ENCODE peak calls at places on chromosomes 12 and 14, in eight cellular contexts. Y, I, G, A, Z, M, F and P are unnamed samples.

GRCh38 chr14:88986146-88986841 is 161.8 kb downstream of the TTC8 start:
- DNase-seq in Y (no peak), I (peak), G (no peak), A (no peak), Z (no peak), M (no peak), F (no peak), P (no peak)

GRCh38 chr12:96327889-96328288 is 72.3 kb downstream of the CDK17 start:
- DNase-seq in Y (no peak), I (no peak), G (no peak), A (no peak), Z (no peak), M (no peak), F (no peak), P (no peak)

GRCh38 chr14:96145116-96145864 is 59.3 kb upstream of the BDKRB2 start:
- DNase-seq in Y (no peak), I (no peak), G (no peak), A (no peak), Z (no peak), M (peak), F (no peak), P (no peak)

GRCh38 chr14:70886421-70887206 is 20.6 kb upstream of the PCNX1 start:
- DNase-seq in Y (no peak), I (peak), G (no peak), A (no peak), Z (no peak), M (no peak), F (no peak), P (no peak)

GRCh38 chr14:33477752-33478151 is 473.1 kb downstream of the EGLN3 start:
- DNase-seq in Y (no peak), I (no peak), G (no peak), A (no peak), Z (no peak), M (no peak), F (no peak), P (no peak)

GRCh38 chr12:2548095-2548494 is 246.7 kb upstream of the FKBP4 start:
- DNase-seq in Y (no peak), I (no peak), G (no peak), A (peak), Z (no peak), M (no peak), F (no peak), P (no peak)

GRCh38 chr12:85803923-85804322 is 32.3 kb downstream of the RASSF9 start:
- DNase-seq in Y (no peak), I (no peak), G (no peak), A (no peak), Z (no peak), M (no peak), F (no peak), P (no peak)

GRCh38 chr12:32166510-32166909 is 59.9 kb downstream of the BICD1 start:
- DNase-seq in Y (no peak), I (no peak), G (no peak), A (no peak), Z (no peak), M (no peak), F (no peak), P (no peak)

GRCh38 chr14:67440513-67440912 is 28.5 kb upstream of the PLEK2 start:
- DNase-seq in Y (peak), I (no peak), G (no peak), A (no peak), Z (no peak), M (no peak), F (no peak), P (no peak)

GRCh38 chr14:38000340-38000739 is 207.4 kb upstream of the SSTR1 start:
- DNase-seq in Y (no peak), I (no peak), G (no peak), A (no peak), Z (no peak), M (no peak), F (no peak), P (no peak)

GRCh38 chr12:128509170-128509569 is 242.2 kb downstream of the TMEM132C start:
- DNase-seq in Y (no peak), I (no peak), G (no peak), A (no peak), Z (no peak), M (no peak), F (no peak), P (no peak)

GRCh38 chr12:83074495-83074894 is 387.8 kb downstream of the TMTC2 start:
- DNase-seq in Y (no peak), I (no peak), G (no peak), A (no peak), Z (no peak), M (no peak), F (no peak), P (no peak)

GRCh38 chr14:30921305-30921704 is 46.9 kb downstream of the COCH start:
- DNase-seq in Y (no peak), I (no peak), G (no peak), A (no peak), Z (no peak), M (no peak), F (no peak), P (no peak)

GRCh38 chr12:57101892-57102695 is 9.1 kb downstream of the STAT6 start:
- DNase-seq in Y (peak), I (no peak), G (no peak), A (no peak), Z (no peak), M (no peak), F (no peak), P (no peak)

GRCh38 chr12:53867216-53868012 is 71.2 kb upstream of the HOXC13 start:
- DNase-seq in Y (no peak), I (no peak), G (no peak), A (no peak), Z (no peak), M (no peak), F (peak), P (no peak)

GRCh38 chr12:6200266-6201198 is at the start of gene CD9:
- DNase-seq in Y (peak), I (peak), G (peak), A (peak), Z (no peak), M (peak), F (peak), P (peak)

GRCh38 chr12:3537916-3538690 is 47.1 kb downstream of the PRMT8 start:
- DNase-seq in Y (no peak), I (no peak), G (no peak), A (no peak), Z (peak), M (peak), F (no peak), P (peak)

GRCh38 chr14:89185919-89186849 is 230.8 kb downstream of the FOXN3 start:
- DNase-seq in Y (no peak), I (no peak), G (no peak), A (no peak), Z (no peak), M (no peak), F (no peak), P (no peak)

GRCh38 chr12:69898236-69898635 is 73.2 kb downstream of the MYRFL start:
- DNase-seq in Y (no peak), I (no peak), G (no peak), A (no peak), Z (no peak), M (no peak), F (peak), P (no peak)

GRCh38 chr14:65184032-65184764 is 81.9 kb upstream of the MAX start:
- DNase-seq in Y (no peak), I (no peak), G (no peak), A (no peak), Z (no peak), M (no peak), F (no peak), P (no peak)

GRCh38 chr14:65185859-65186258 is 83.5 kb upstream of the MAX start:
- DNase-seq in Y (no peak), I (no peak), G (no peak), A (no peak), Z (no peak), M (no peak), F (no peak), P (no peak)

GRCh38 chr14:65186951-65187350 is 84.6 kb upstream of the MAX start:
- DNase-seq in Y (no peak), I (no peak), G (no peak), A (no peak), Z (no peak), M (no peak), F (no peak), P (no peak)

GRCh38 chr14:65190312-65190711 is 88.0 kb upstream of the MAX start:
- DNase-seq in Y (no peak), I (no peak), G (no peak), A (no peak), Z (no peak), M (no peak), F (no peak), P (no peak)

GRCh38 chr14:65187421-65188049 is 85.2 kb upstream of the MAX start:
- DNase-seq in Y (no peak), I (no peak), G (no peak), A (no peak), Z (no peak), M (no peak), F (no peak), P (no peak)
- TF ChIP-seq POLR2A in Y (no peak), I (no peak), G (no peak), A (no peak), Z (no peak), M (no peak), F (no peak), P (no peak)

GRCh38 chr12:12715128-12715458 is 2.1 kb upstream of the CDKN1B start:
- DNase-seq in Y (no peak), I (no peak), G (no peak), A (no peak), Z (no peak), M (no peak), F (no peak), P (no peak)
- H3K4me3 ChIP-seq in Y (no peak), I (peak), G (peak), A (no peak), Z (peak), M (no peak), F (no peak), P (no peak)

DNA sequence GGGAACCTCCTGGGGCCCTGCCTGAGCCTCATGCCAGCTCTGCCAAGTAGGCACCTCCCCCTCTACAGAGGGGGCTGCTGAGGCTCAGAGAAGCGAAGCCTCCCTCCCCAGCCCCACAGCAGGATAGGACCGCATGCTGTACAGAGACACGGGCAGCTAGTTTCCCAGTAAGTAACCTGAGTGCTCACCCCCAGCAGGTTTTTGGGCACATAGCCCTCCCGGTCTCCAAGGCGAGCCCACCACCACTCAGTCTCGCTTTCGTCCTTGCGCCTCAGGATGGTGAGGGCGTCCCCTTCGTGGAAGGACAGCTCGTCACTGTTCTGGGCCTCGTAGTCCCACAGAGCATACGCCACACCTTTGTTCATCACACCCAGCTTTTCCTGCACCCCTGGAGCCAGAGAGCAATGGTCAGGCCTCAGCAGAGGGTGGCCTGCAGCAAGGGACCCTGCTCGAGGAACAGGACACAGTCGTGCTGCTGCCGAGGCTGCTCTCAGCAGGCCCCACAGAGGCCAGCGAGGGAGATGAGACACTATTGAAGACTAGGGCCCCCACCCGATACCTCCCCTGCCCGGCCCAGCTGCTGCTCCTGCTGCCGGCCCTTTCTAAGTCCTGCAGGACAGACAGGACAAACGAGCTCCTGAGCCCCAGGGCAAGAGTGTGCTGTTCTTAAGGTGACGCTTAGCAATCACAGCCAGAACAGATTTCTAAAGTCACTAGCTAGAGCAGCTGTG is 20.4 kb downstream of the ZFYVE21 start:
- DNase-seq in Y (no peak), I (no peak), G (no peak), A (peak), Z (peak), M (no peak), F (peak), P (no peak)
- TF ChIP-seq CTCF in Y (no peak), I (no peak), G (no peak), A (no peak), Z (no peak), M (no peak), F (no peak), P (no peak)

GRCh38 chr14:49977126-49977841 is 84.4 kb downstream of the ARF6 start:
- DNase-seq in Y (no peak), I (no peak), G (no peak), A (no peak), Z (peak), M (no peak), F (no peak), P (peak)
- TF ChIP-seq POLR2A in Y (peak), I (no peak), G (no peak), A (no peak), Z (no peak), M (no peak), F (no peak), P (no peak)

GRCh38 chr12:124486346-124486963 is 81.0 kb downstream of the NCOR2 start:
- DNase-seq in Y (no peak), I (peak), G (no peak), A (no peak), Z (no peak), M (no peak), F (no peak), P (no peak)
- H3K4me3 ChIP-seq in Y (no peak), I (no peak), G (no peak), A (no peak), Z (no peak), M (no peak), F (no peak), P (no peak)

DNA sequence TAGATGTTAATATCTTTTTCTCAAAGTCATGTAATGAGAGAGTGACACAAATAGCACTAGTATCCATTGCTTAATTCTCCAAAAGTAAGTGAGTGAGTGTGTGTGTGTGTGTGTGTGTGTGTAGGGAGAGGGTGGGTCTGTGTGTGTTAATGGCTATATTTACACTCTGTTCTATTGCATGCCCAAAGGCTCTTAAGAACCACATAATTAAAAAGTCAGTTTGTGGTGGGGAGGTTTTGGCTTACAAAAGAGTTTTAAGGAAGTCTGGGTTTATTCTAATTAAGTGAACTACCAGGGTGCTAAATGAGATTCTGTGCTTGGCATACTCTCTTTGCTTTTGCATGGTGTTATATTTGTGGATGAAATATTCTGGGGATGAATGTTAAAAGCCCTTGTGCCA is 1897.6 kb upstream of the FLRT2 start:
- DNase-seq in Y (no peak), I (no peak), G (no peak), A (no peak), Z (no peak), M (no peak), F (no peak), P (no peak)
- TF ChIP-seq CTCF in Y (no peak), I (no peak), G (no peak), A (no peak), Z (no peak), M (no peak), F (no peak), P (no peak)